ENCODE peak calls at places on chromosomes 7 and 10, in five cellular contexts. One of them, this sample, is unnamed.

GRCh38 chr10:73648975-73649829 is 6.6 kb downstream of the SYNPO2L start:
- DNase-seq in NT2/D1: no peak
- DNase-seq in GM12878: no peak
- DNase-seq in H1: no peak
- DNase-seq in HepG2: peak
- DNase-seq in this sample: no peak

GRCh38 chr10:131858118-131858515 is 42.7 kb upstream of the PPP2R2D start:
- DNase-seq in HepG2: no peak
- DNase-seq in NT2/D1: no peak
- DNase-seq in GM12878: no peak
- DNase-seq in H1: no peak
- DNase-seq in this sample: no peak

GRCh38 chr10:98382691-98383101 is 32.3 kb downstream of the PYROXD2 start:
- DNase-seq in H1: no peak
- DNase-seq in HepG2: no peak
- DNase-seq in GM12878: no peak
- DNase-seq in NT2/D1: no peak
- DNase-seq in this sample: no peak

GRCh38 chr7:131556912-131557457 is 557 bp upstream of the PODXL start:
- DNase-seq in HepG2: no peak
- DNase-seq in NT2/D1: no peak
- DNase-seq in GM12878: no peak
- DNase-seq in H1: no peak
- DNase-seq in this sample: no peak

GRCh38 chr10:24791129-24791733 is 67.5 kb upstream of the ARHGAP21 start:
- DNase-seq in H1: no peak
- DNase-seq in HepG2: no peak
- DNase-seq in NT2/D1: no peak
- DNase-seq in GM12878: no peak
- DNase-seq in this sample: no peak

GRCh38 chr7:20260219-20260618 is 43.0 kb upstream of the MACC1 start:
- DNase-seq in GM12878: no peak
- DNase-seq in H1: no peak
- DNase-seq in NT2/D1: no peak
- DNase-seq in HepG2: no peak
- DNase-seq in this sample: no peak

GRCh38 chr10:103676058-103676785 is 179.2 kb downstream of the SH3PXD2A start:
- DNase-seq in GM12878: no peak
- DNase-seq in H1: no peak
- DNase-seq in HepG2: no peak
- DNase-seq in NT2/D1: no peak
- DNase-seq in this sample: no peak

GRCh38 chr10:68955414-68955785 is 570 bp upstream of the DDX21 start:
- DNase-seq in H1: no peak
- DNase-seq in NT2/D1: peak
- DNase-seq in HepG2: no peak
- DNase-seq in GM12878: no peak
- DNase-seq in this sample: peak

GRCh38 chr7:27148031-27148775 is 629 bp upstream of the HOXA6 start:
- DNase-seq in NT2/D1: no peak
- DNase-seq in HepG2: no peak
- DNase-seq in GM12878: no peak
- DNase-seq in H1: no peak
- DNase-seq in this sample: no peak

GRCh38 chr10:69383485-69384089 is 33.1 kb downstream of the TACR2 start:
- DNase-seq in NT2/D1: no peak
- DNase-seq in HepG2: peak
- DNase-seq in H1: no peak
- DNase-seq in GM12878: no peak
- DNase-seq in this sample: no peak

GRCh38 chr7:115822380-115822779 is 208.2 kb downstream of the TFEC start:
- DNase-seq in HepG2: no peak
- DNase-seq in GM12878: no peak
- DNase-seq in NT2/D1: no peak
- DNase-seq in H1: no peak
- DNase-seq in this sample: no peak

GRCh38 chr7:86222806-86223205 is 420.9 kb upstream of the GRM3 start:
- DNase-seq in HepG2: no peak
- DNase-seq in NT2/D1: no peak
- DNase-seq in H1: no peak
- DNase-seq in GM12878: no peak
- DNase-seq in this sample: no peak

GRCh38 chr10:6973904-6974303 is 393.8 kb upstream of the PRKCQ start:
- DNase-seq in HepG2: no peak
- DNase-seq in H1: no peak
- DNase-seq in NT2/D1: no peak
- DNase-seq in GM12878: no peak
- DNase-seq in this sample: no peak

GRCh38 chr10:91434041-91434440 is 23.9 kb downstream of the HECTD2 start:
- DNase-seq in NT2/D1: no peak
- DNase-seq in GM12878: no peak
- DNase-seq in H1: no peak
- DNase-seq in HepG2: no peak
- DNase-seq in this sample: no peak

GRCh38 chr10:55237462-55237861 is 436.4 kb upstream of the PCDH15 start:
- DNase-seq in H1: no peak
- DNase-seq in NT2/D1: no peak
- DNase-seq in GM12878: no peak
- DNase-seq in HepG2: no peak
- DNase-seq in this sample: no peak

GRCh38 chr10:70913546-70914240 is 25.3 kb upstream of the PCBD1 start:
- DNase-seq in GM12878: no peak
- DNase-seq in HepG2: no peak
- DNase-seq in H1: no peak
- DNase-seq in NT2/D1: no peak
- DNase-seq in this sample: no peak

GRCh38 chr10:49398000-49398861 is 2.3 kb upstream of the DRGX start:
- DNase-seq in GM12878: no peak
- DNase-seq in HepG2: no peak
- DNase-seq in H1: no peak
- DNase-seq in NT2/D1: peak
- DNase-seq in this sample: peak

GRCh38 chr7:5584091-5584490 is 160.5 kb upstream of the TNRC18 start:
- DNase-seq in HepG2: no peak
- DNase-seq in GM12878: no peak
- DNase-seq in H1: no peak
- DNase-seq in NT2/D1: no peak
- DNase-seq in this sample: no peak

GRCh38 chr10:127926455-127926854 is 19.6 kb downstream of the PTPRE start:
- DNase-seq in NT2/D1: no peak
- DNase-seq in HepG2: no peak
- DNase-seq in GM12878: no peak
- DNase-seq in H1: no peak
- DNase-seq in this sample: no peak

GRCh38 chr7:136247211-136247610 is 270.1 kb upstream of the MTPN start:
- DNase-seq in H1: no peak
- DNase-seq in NT2/D1: no peak
- DNase-seq in GM12878: no peak
- DNase-seq in HepG2: no peak
- DNase-seq in this sample: no peak

GRCh38 chr7:105429746-105430612 is 41.3 kb upstream of the SRPK2 start:
- DNase-seq in H1: no peak
- DNase-seq in NT2/D1: no peak
- DNase-seq in GM12878: no peak
- DNase-seq in HepG2: peak
- DNase-seq in this sample: no peak

GRCh38 chr10:25024528-25024927 is 8.1 kb downstream of the THNSL1 start:
- DNase-seq in NT2/D1: no peak
- DNase-seq in GM12878: no peak
- DNase-seq in H1: no peak
- DNase-seq in HepG2: no peak
- DNase-seq in this sample: no peak

GRCh38 chr10:122861724-122862161 is 16.1 kb upstream of the CUZD1 start:
- DNase-seq in HepG2: no peak
- DNase-seq in H1: no peak
- DNase-seq in GM12878: no peak
- DNase-seq in NT2/D1: no peak
- DNase-seq in this sample: no peak

GRCh38 chr10:62858364-62858763 is 42.2 kb upstream of the EGR2 start:
- DNase-seq in H1: no peak
- DNase-seq in HepG2: peak
- DNase-seq in GM12878: no peak
- DNase-seq in NT2/D1: no peak
- DNase-seq in this sample: no peak

GRCh38 chr7:44981035-44981706 is 2.4 kb upstream of the MYO1G start:
- DNase-seq in HepG2: no peak
- DNase-seq in NT2/D1: no peak
- DNase-seq in GM12878: no peak
- DNase-seq in H1: no peak
- DNase-seq in this sample: no peak

GRCh38 chr7:152541892-152542291 is 106.1 kb upstream of the KMT2C start:
- DNase-seq in HepG2: no peak
- DNase-seq in GM12878: no peak
- DNase-seq in H1: no peak
- DNase-seq in NT2/D1: no peak
- DNase-seq in this sample: no peak

GRCh38 chr7:50821457-50821977 is 38.8 kb upstream of the GRB10 start:
- DNase-seq in HepG2: peak
- DNase-seq in H1: no peak
- DNase-seq in NT2/D1: no peak
- DNase-seq in GM12878: no peak
- DNase-seq in this sample: peak

GRCh38 chr10:103193820-103194529 is 903 bp upstream of the NT5C2 start:
- DNase-seq in HepG2: no peak
- DNase-seq in H1: no peak
- DNase-seq in NT2/D1: no peak
- DNase-seq in GM12878: peak
- DNase-seq in this sample: no peak

GRCh38 chr7:65250697-65251395 is 122.8 kb upstream of the ZNF92 start:
- DNase-seq in NT2/D1: no peak
- DNase-seq in GM12878: no peak
- DNase-seq in H1: no peak
- DNase-seq in HepG2: no peak
- DNase-seq in this sample: no peak

DNA sequence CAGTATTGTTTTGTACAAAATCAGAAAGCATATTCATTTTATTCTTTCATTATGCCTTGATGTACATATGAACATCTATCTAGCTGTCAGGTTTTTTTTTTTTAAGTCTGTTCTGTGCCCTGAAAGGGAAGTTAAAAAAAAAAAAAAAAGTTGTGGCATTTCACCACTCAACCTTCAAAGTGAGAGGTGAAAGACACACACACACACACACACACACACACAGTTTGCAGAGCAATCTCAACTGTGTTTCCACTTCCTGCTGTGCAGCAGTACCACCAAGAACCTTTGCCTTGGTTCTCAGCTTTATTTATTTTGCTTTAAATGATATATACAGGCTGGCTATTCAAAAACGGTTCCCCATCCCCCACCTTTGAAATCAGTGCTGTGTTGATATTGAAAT is 955.6 kb downstream of the GATA3 start:
- DNase-seq in H1: no peak
- DNase-seq in GM12878: no peak
- DNase-seq in HepG2: no peak
- DNase-seq in NT2/D1: no peak
- DNase-seq in this sample: no peak
- TF ChIP-seq SUZ12 in H1: no peak
- TF ChIP-seq SUZ12 in GM12878: no peak
- TF ChIP-seq SUZ12 in HepG2: no peak
- TF ChIP-seq SUZ12 in NT2/D1: no peak
- TF ChIP-seq SUZ12 in this sample: no peak

GRCh38 chr7:434891-435486 is 84.7 kb downstream of the PDGFA start:
- DNase-seq in HepG2: peak
- DNase-seq in NT2/D1: peak
- DNase-seq in H1: peak
- DNase-seq in GM12878: no peak
- DNase-seq in this sample: no peak
- TF ChIP-seq SUZ12 in HepG2: no peak
- TF ChIP-seq SUZ12 in NT2/D1: no peak
- TF ChIP-seq SUZ12 in H1: no peak
- TF ChIP-seq SUZ12 in GM12878: no peak
- TF ChIP-seq SUZ12 in this sample: no peak

DNA sequence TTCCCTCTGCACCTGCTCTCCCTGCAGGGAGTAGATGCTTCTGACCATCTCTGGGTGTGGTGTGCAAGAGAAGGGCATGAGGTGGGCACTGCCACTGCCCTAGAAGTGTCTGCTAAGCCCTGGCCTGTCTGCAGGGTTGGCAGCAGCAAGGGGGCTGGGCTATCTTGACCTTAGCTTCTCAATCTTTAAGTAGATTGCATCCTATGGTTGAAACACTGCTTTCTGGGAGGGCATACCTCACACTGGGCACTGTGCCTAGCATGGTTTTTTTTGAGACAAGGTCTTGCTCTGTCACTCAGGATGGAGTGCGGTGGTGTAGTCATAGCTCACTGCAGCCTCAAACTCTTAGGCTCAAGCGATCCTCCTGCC is 54.9 kb downstream of the CLIP2 start:
- DNase-seq in H1: no peak
- DNase-seq in NT2/D1: no peak
- DNase-seq in HepG2: no peak
- DNase-seq in GM12878: no peak
- DNase-seq in this sample: no peak
- TF ChIP-seq SUZ12 in H1: no peak
- TF ChIP-seq SUZ12 in NT2/D1: no peak
- TF ChIP-seq SUZ12 in HepG2: no peak
- TF ChIP-seq SUZ12 in GM12878: no peak
- TF ChIP-seq SUZ12 in this sample: no peak

DNA sequence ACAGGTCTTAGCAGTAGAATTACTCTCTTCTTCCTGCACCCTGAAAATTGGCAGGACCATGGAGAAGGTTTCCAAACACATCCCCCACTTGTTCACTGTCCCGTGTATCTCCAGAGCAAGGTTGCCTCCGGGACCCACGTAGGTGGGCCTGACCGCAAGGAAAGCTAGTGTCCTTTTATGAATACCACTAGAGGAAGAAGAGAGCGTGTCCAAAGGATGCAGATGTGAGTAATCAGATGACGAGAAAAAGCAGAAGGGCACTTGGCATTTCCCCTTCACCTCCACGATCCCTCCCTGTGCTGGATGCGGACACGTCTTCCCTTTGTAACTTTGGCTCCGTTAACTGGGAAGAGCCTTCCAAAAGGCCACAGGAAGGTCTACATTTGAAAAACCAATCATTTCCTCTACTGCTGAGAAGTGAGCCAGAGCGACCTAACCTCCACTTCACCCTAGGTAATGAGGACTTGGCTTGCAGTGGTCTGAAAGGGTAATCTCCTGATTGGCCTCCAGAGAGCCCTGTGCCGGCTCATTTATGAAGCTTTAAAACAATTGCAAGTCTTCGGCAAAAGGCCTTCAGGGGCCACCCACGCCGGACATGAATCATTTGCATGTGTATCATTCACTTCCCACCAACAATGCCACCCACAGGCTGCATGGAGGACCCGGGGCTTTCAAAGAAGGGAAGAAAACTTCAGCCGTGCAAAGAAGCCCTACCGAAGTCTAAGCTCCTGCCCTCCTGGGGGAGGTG is 55.4 kb downstream of the LYZL1 start:
- DNase-seq in NT2/D1: peak
- DNase-seq in GM12878: no peak
- DNase-seq in H1: no peak
- DNase-seq in HepG2: no peak
- DNase-seq in this sample: no peak
- TF ChIP-seq SUZ12 in NT2/D1: no peak
- TF ChIP-seq SUZ12 in GM12878: no peak
- TF ChIP-seq SUZ12 in H1: no peak
- TF ChIP-seq SUZ12 in HepG2: no peak
- TF ChIP-seq SUZ12 in this sample: no peak

GRCh38 chr7:46129831-46130230 is 208.8 kb upstream of the IGFBP3 start:
- DNase-seq in GM12878: no peak
- DNase-seq in HepG2: peak
- DNase-seq in H1: no peak
- DNase-seq in NT2/D1: no peak
- DNase-seq in this sample: peak
- TF ChIP-seq SUZ12 in GM12878: no peak
- TF ChIP-seq SUZ12 in HepG2: no peak
- TF ChIP-seq SUZ12 in H1: no peak
- TF ChIP-seq SUZ12 in NT2/D1: no peak
- TF ChIP-seq SUZ12 in this sample: no peak

This sample was measured in HEK293T.